ENCODE peak calls at places on chromosomes 5 and 9, in four cellular contexts. One of them, this sample, is unnamed.

GRCh38 chr5:55191165-55191564 is 18.2 kb upstream of the CDC20B start:
- DNase-seq in GM10248: no peak
- DNase-seq in foreskin fibroblast: no peak
- DNase-seq in neural progenitor cell: no peak
- DNase-seq in this sample: no peak

GRCh38 chr9:122129969-122130368 is 29.6 kb downstream of the NDUFA8 start:
- DNase-seq in GM10248: no peak
- DNase-seq in foreskin fibroblast: no peak
- DNase-seq in neural progenitor cell: no peak
- DNase-seq in this sample: no peak

GRCh38 chr9:104258289-104259045 is 164.4 kb downstream of the SMC2 start:
- DNase-seq in GM10248: no peak
- DNase-seq in foreskin fibroblast: no peak
- DNase-seq in neural progenitor cell: peak
- DNase-seq in this sample: no peak

GRCh38 chr9:18985996-18986395 is 47.0 kb downstream of the SAXO1 start:
- DNase-seq in GM10248: no peak
- DNase-seq in foreskin fibroblast: no peak
- DNase-seq in neural progenitor cell: no peak
- DNase-seq in this sample: no peak

GRCh38 chr5:39138892-39139291 is 64.7 kb upstream of the RICTOR start:
- DNase-seq in GM10248: no peak
- DNase-seq in foreskin fibroblast: peak
- DNase-seq in neural progenitor cell: no peak
- DNase-seq in this sample: no peak

GRCh38 chr5:179699640-179700298 is 1.0 kb downstream of the CANX start:
- DNase-seq in GM10248: peak
- DNase-seq in foreskin fibroblast: peak
- DNase-seq in neural progenitor cell: peak
- DNase-seq in this sample: peak

GRCh38 chr5:130272837-130273236 is 368.6 kb downstream of the CHSY3 start:
- DNase-seq in GM10248: no peak
- DNase-seq in foreskin fibroblast: no peak
- DNase-seq in neural progenitor cell: no peak
- DNase-seq in this sample: no peak

GRCh38 chr5:56838409-56839039 is 23.2 kb downstream of the MAP3K1 start:
- DNase-seq in GM10248: peak
- DNase-seq in foreskin fibroblast: peak
- DNase-seq in neural progenitor cell: peak
- DNase-seq in this sample: no peak

GRCh38 chr9:115627511-115627910 is 509.6 kb upstream of the TNC start:
- DNase-seq in GM10248: no peak
- DNase-seq in foreskin fibroblast: no peak
- DNase-seq in neural progenitor cell: peak
- DNase-seq in this sample: no peak

GRCh38 chr9:21110708-21111576 is 30.7 kb downstream of the IFNW1 start:
- DNase-seq in GM10248: peak
- DNase-seq in foreskin fibroblast: peak
- DNase-seq in neural progenitor cell: peak
- DNase-seq in this sample: peak

GRCh38 chr9:137192448-137192780 is 3.9 kb downstream of the SSNA1 start:
- DNase-seq in GM10248: no peak
- DNase-seq in foreskin fibroblast: no peak
- DNase-seq in neural progenitor cell: no peak
- DNase-seq in this sample: no peak

GRCh38 chr9:38022995-38023394 is 46.0 kb downstream of the SHB start:
- DNase-seq in GM10248: no peak
- DNase-seq in foreskin fibroblast: peak
- DNase-seq in neural progenitor cell: no peak
- DNase-seq in this sample: no peak

GRCh38 chr5:98471458-98471857 is 302.0 kb upstream of the RGMB start:
- DNase-seq in GM10248: no peak
- DNase-seq in foreskin fibroblast: no peak
- DNase-seq in neural progenitor cell: no peak
- DNase-seq in this sample: no peak

GRCh38 chr9:72856985-72857631 is 95.7 kb downstream of the ALDH1A1 start:
- DNase-seq in GM10248: peak
- DNase-seq in foreskin fibroblast: peak
- DNase-seq in neural progenitor cell: peak
- DNase-seq in this sample: peak

GRCh38 chr9:129278391-129279237 is 100.6 kb upstream of the IER5L start:
- DNase-seq in GM10248: no peak
- DNase-seq in foreskin fibroblast: no peak
- DNase-seq in neural progenitor cell: peak
- DNase-seq in this sample: no peak

GRCh38 chr9:128946945-128947422 is 419 bp downstream of the DOLK start:
- DNase-seq in GM10248: no peak
- DNase-seq in foreskin fibroblast: peak
- DNase-seq in neural progenitor cell: no peak
- DNase-seq in this sample: no peak

GRCh38 chr9:4277531-4277991 is 22.3 kb downstream of the GLIS3 start:
- DNase-seq in GM10248: no peak
- DNase-seq in foreskin fibroblast: peak
- DNase-seq in neural progenitor cell: no peak
- DNase-seq in this sample: no peak

GRCh38 chr9:129775443-129775842 is 22.6 kb upstream of the PTGES start:
- DNase-seq in GM10248: no peak
- DNase-seq in foreskin fibroblast: peak
- DNase-seq in neural progenitor cell: no peak
- DNase-seq in this sample: no peak

GRCh38 chr5:105817416-105817815 is 1853.3 kb downstream of the EFNA5 start:
- DNase-seq in GM10248: no peak
- DNase-seq in foreskin fibroblast: peak
- DNase-seq in neural progenitor cell: no peak
- DNase-seq in this sample: no peak

GRCh38 chr5:3904584-3904983 is 309.0 kb downstream of the IRX1 start:
- DNase-seq in GM10248: no peak
- DNase-seq in foreskin fibroblast: no peak
- DNase-seq in neural progenitor cell: no peak
- DNase-seq in this sample: no peak

GRCh38 chr5:82073179-82073578 is 101.4 kb downstream of the ATG10 start:
- DNase-seq in GM10248: no peak
- DNase-seq in foreskin fibroblast: peak
- DNase-seq in neural progenitor cell: no peak
- DNase-seq in this sample: no peak

GRCh38 chr9:87711857-87712800 is 13.8 kb upstream of the CTSL start:
- DNase-seq in GM10248: no peak
- DNase-seq in foreskin fibroblast: peak
- DNase-seq in neural progenitor cell: no peak
- DNase-seq in this sample: no peak

GRCh38 chr5:38722918-38723317 is 122.9 kb upstream of the OSMR start:
- DNase-seq in GM10248: no peak
- DNase-seq in foreskin fibroblast: peak
- DNase-seq in neural progenitor cell: no peak
- DNase-seq in this sample: no peak

GRCh38 chr5:129664336-129664937 is 83.5 kb upstream of the MINAR2 start:
- DNase-seq in GM10248: peak
- DNase-seq in foreskin fibroblast: peak
- DNase-seq in neural progenitor cell: peak
- DNase-seq in this sample: peak

GRCh38 chr5:170811719-170812118 is 28.2 kb downstream of the GABRP start:
- DNase-seq in GM10248: no peak
- DNase-seq in foreskin fibroblast: no peak
- DNase-seq in neural progenitor cell: no peak
- DNase-seq in this sample: no peak

GRCh38 chr9:122036988-122037387 is 56.1 kb downstream of the TTLL11 start:
- DNase-seq in GM10248: no peak
- DNase-seq in foreskin fibroblast: peak
- DNase-seq in neural progenitor cell: no peak
- DNase-seq in this sample: no peak

GRCh38 chr5:44511596-44511995 is 122.4 kb upstream of the FGF10 start:
- DNase-seq in GM10248: no peak
- DNase-seq in foreskin fibroblast: no peak
- DNase-seq in neural progenitor cell: no peak
- DNase-seq in this sample: no peak

GRCh38 chr5:6220346-6221088 is 157.8 kb downstream of the MED10 start:
- DNase-seq in GM10248: no peak
- DNase-seq in foreskin fibroblast: no peak
- DNase-seq in neural progenitor cell: peak
- DNase-seq in this sample: no peak

GRCh38 chr5:125377151-125377550 is 630.7 kb upstream of the ZNF608 start:
- DNase-seq in GM10248: no peak
- DNase-seq in foreskin fibroblast: no peak
- DNase-seq in neural progenitor cell: peak
- DNase-seq in this sample: no peak

GRCh38 chr9:111271481-111272080 is 58.4 kb downstream of the OR2K2 start:
- DNase-seq in GM10248: no peak
- DNase-seq in foreskin fibroblast: peak
- DNase-seq in neural progenitor cell: no peak
- DNase-seq in this sample: no peak

GRCh38 chr9:117448066-117448465 is 33.2 kb upstream of the ASTN2 start:
- DNase-seq in GM10248: no peak
- DNase-seq in foreskin fibroblast: no peak
- DNase-seq in neural progenitor cell: peak
- DNase-seq in this sample: no peak

GRCh38 chr5:68239485-68239884 is 23.9 kb downstream of the PIK3R1 start:
- DNase-seq in GM10248: peak
- DNase-seq in foreskin fibroblast: peak
- DNase-seq in neural progenitor cell: no peak
- DNase-seq in this sample: peak

GRCh38 chr5:157450024-157450423 is 10.0 kb upstream of the NIPAL4 start:
- DNase-seq in GM10248: no peak
- DNase-seq in foreskin fibroblast: no peak
- DNase-seq in neural progenitor cell: no peak
- DNase-seq in this sample: no peak

DNA sequence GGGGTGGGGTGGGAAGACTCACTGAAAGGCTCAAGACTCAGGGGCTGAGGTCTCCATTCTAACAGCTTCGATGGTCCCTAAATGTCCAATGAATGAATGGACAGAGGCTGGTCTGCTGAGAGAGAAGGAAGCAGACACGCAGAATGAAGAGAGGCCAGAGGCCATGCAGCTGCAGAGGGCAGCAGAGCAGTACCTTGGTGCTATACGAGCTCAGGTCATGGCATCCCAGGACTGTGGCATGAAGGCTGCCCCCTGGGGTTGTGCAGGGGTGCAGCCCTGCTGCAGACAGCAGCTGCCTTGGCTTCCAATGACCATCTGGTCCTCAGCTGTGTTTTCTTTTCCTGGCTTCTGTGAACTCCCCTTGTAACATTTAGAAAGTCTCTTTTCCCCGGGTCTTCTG is 15.2 kb upstream of the CORO2A start:
- DNase-seq in GM10248: no peak
- DNase-seq in foreskin fibroblast: peak
- DNase-seq in neural progenitor cell: no peak
- DNase-seq in this sample: no peak
- TF ChIP-seq CTCF in GM10248: no peak
- TF ChIP-seq CTCF in foreskin fibroblast: peak
- TF ChIP-seq CTCF in neural progenitor cell: no peak
- TF ChIP-seq CTCF in this sample: no peak

GRCh38 chr5:155591273-155591672 is 577.7 kb downstream of the KIF4B start:
- DNase-seq in GM10248: no peak
- DNase-seq in foreskin fibroblast: no peak
- DNase-seq in neural progenitor cell: no peak
- DNase-seq in this sample: no peak

DNA sequence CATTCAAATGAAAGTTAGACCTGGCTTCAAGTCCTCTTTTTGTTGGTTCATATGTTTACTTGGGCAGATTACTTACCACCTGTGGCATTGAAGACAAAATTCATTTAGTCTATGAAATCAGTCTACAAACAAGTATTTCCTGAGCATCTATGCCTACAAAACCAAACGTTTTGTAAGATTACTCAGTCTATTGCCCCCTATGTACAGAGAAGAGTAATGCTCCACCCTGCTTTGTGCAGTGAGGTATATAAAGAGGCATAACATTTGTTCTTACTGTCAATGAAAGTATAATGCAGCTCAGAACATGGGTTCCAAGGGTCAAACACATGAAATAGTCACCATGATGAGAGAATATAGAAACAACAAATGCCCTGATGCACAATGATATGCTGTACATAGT is 580.7 kb downstream of the KIF4B start:
- DNase-seq in GM10248: no peak
- DNase-seq in foreskin fibroblast: no peak
- DNase-seq in neural progenitor cell: no peak
- DNase-seq in this sample: no peak
- TF ChIP-seq CTCF in GM10248: no peak
- TF ChIP-seq CTCF in foreskin fibroblast: no peak
- TF ChIP-seq CTCF in neural progenitor cell: peak
- TF ChIP-seq CTCF in this sample: no peak

DNA sequence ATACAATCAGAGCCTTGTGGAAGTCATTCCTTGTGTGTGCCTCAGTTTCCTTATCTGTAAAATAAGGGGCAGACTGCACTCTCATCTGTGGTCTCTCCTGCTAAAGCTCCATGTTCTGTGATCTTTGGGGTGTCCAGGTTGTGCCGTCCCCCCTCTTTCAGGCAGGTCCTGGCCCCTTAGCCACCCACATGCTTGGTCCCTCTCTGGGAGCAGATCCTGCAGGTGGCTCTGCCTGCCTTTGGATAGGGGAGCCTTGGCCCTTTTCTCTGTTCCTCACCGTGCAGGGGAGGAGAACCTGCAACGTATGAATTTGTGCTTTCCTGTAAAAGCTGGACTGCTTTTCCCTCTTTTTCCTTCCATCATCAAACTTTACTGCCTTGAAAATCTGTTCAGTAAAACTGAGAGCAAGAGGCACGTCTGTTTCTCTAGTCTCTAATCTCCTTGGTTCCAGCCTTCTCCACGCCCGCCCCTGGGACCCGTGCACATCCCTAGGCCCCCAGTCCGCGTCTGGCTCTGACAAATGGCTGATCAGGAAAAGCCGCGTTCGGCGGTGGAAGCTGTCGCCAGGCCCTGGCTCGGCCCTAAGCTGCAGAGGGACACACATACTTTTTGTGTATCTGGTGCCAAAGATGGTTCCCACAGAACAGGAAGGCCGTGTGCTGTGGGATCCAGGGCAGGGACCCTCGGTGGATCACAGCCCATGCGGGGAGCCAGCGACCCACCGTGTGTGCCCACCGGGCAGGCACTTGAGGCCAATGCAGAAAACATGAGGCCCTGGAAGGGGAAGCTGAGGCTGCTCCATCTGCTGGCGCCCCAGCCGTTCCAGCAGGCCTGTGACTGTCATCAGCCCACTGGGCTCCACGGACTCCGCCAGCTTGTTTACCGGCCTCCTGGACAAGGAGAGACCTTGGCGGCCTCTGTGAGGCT is 43.4 kb upstream of the COL5A1 start:
- DNase-seq in GM10248: no peak
- DNase-seq in foreskin fibroblast: peak
- DNase-seq in neural progenitor cell: peak
- DNase-seq in this sample: no peak
- TF ChIP-seq CTCF in GM10248: no peak
- TF ChIP-seq CTCF in foreskin fibroblast: no peak
- TF ChIP-seq CTCF in neural progenitor cell: no peak
- TF ChIP-seq CTCF in this sample: no peak

DNA sequence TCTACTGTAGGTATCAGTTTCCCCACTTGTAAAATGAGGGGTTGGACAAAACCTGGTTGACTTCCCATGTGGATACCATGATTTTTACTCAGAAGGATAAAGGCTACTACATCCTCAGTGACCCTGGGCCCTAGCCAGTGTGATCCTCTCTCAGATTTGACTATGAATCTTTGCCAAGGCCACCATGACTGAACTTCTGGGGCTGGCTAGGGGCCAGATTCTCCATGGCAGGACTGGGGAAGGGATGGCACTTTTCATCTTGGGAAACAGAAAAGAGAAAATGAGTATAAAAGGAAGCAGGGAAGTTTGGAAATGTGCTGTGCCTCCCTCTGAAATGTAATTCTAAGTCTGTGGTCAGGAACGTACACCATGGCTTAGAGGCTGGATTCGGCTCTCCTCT is 1.4 kb upstream of the FSTL4 start:
- DNase-seq in GM10248: no peak
- DNase-seq in foreskin fibroblast: no peak
- DNase-seq in neural progenitor cell: no peak
- DNase-seq in this sample: no peak
- TF ChIP-seq CTCF in GM10248: no peak
- TF ChIP-seq CTCF in foreskin fibroblast: no peak
- TF ChIP-seq CTCF in neural progenitor cell: no peak
- TF ChIP-seq CTCF in this sample: no peak

This sample was measured in activated CD8-positive, alpha-beta T cell treated with anti-CD3 and anti-CD28 coated beads for 36 hours.